ENCODE peak calls at places on chromosomes 16 and 17, in five cellular contexts. M is astrocyte, Y is fibroblast of the aortic adventitia, B is OCI-LY7, D is IMR-90. C is an unnamed sample.

GRCh38 chr17:14198013-14198412 is 38.6 kb downstream of the CDRT15 start:
- DNase-seq in M (no peak), Y (no peak), B (no peak), D (no peak), C (no peak)

GRCh38 chr16:70804729-70805169 is 3.8 kb upstream of the VAC14 start:
- DNase-seq in M (no peak), Y (no peak), B (no peak), D (no peak), C (no peak)

GRCh38 chr16:88798073-88798472 is 5.5 kb upstream of the CDT1 start:
- DNase-seq in M (no peak), Y (no peak), B (no peak), D (no peak), C (no peak)

GRCh38 chr16:57407521-57408353 is 3.2 kb downstream of the CCL17 start:
- DNase-seq in M (no peak), Y (no peak), B (no peak), D (no peak), C (no peak)

GRCh38 chr17:45895304-45895968 is 1.1 kb downstream of the MAPT start:
- DNase-seq in M (no peak), Y (no peak), B (no peak), D (no peak), C (peak)

GRCh38 chr17:15999974-16000827 is 577 bp downstream of the TTC19 start:
- DNase-seq in M (peak), Y (peak), B (peak), D (peak), C (peak)

GRCh38 chr16:3101841-3102470 is 2.9 kb upstream of the ZSCAN10 start:
- DNase-seq in M (no peak), Y (no peak), B (peak), D (no peak), C (no peak)

GRCh38 chr16:85459529-85460251 is 153.4 kb upstream of the GSE1 start:
- DNase-seq in M (no peak), Y (no peak), B (no peak), D (no peak), C (peak)

GRCh38 chr17:57906910-57907309 is 48.3 kb downstream of the CUEDC1 start:
- DNase-seq in M (no peak), Y (no peak), B (no peak), D (no peak), C (no peak)

GRCh38 chr17:57875109-57876022 is 25.5 kb upstream of the MRPS23 start:
- DNase-seq in M (peak), Y (peak), B (no peak), D (peak), C (peak)

GRCh38 chr16:15765880-15766279 is 90.9 kb downstream of the MYH11 start:
- DNase-seq in M (no peak), Y (peak), B (peak), D (peak), C (peak)

GRCh38 chr16:24002619-24003018 is 166.8 kb downstream of the PRKCB start:
- DNase-seq in M (no peak), Y (no peak), B (no peak), D (no peak), C (no peak)

DNA sequence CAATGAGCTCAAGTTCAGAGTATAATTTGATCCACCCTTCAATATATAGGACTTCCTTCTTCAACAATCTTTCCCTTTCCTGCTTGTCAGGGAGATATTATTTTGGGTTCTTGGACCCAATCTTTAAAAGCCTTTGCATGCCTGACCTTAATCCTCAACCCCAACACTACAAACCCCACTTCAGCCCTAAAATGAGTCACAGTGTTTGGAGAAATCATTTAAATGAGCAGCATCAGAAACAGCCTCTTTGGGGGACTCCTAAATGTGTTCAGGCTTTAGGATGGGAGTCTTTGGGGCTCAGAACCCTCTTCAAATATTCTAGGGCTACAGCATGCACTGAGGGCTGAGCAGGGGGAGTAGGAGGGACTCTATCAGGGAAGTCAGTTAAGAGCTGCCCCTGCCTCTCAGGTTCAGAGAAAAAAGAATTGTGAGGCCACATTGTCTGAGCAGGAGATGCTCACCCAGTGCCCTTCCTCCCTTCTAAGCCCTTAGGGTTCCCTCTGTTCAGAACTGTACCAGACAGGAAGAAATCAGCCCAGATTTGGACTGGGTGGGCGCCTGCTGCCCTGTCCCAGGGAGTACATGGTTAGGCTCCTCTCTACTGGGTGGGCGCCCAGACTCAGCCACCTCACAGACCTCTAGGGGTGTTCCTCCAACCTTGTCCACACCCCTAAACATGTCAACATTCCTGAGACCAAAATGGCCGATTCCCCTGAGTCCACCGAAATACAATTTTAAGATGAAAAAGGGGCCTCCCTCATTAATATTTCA is 5.0 kb downstream of the NEUROD2 start:
- DNase-seq in M (no peak), Y (no peak), B (no peak), D (no peak), C (no peak)
- TF ChIP-seq CTCF in M (no peak), Y (no peak), B (no peak), D (no peak), C (no peak)

DNA sequence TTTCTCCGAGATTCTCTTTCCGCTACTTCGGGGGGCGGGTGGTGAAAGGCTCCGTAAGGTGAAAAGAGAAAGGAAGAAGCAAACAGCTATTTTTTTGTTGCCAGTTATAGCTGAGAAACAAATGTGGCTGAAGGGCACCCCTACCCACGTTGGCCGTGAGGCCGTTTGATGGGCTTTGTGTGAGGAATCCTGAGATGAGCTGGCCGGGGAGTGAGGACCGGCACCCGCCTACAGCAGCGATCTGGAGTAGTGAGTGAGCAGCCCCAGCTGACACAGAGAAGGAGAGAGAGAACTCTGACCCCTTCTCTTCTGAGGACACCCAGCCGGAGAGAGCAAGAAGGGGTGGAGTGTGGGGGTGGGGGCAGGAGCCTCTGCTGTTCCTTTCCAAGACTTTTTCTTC is 5.6 kb downstream of the JPH3 start:
- DNase-seq in M (no peak), Y (no peak), B (no peak), D (no peak), C (no peak)
- H3K4me3 ChIP-seq in M (no peak), Y (no peak), B (no peak), D (no peak), C (no peak)

DNA sequence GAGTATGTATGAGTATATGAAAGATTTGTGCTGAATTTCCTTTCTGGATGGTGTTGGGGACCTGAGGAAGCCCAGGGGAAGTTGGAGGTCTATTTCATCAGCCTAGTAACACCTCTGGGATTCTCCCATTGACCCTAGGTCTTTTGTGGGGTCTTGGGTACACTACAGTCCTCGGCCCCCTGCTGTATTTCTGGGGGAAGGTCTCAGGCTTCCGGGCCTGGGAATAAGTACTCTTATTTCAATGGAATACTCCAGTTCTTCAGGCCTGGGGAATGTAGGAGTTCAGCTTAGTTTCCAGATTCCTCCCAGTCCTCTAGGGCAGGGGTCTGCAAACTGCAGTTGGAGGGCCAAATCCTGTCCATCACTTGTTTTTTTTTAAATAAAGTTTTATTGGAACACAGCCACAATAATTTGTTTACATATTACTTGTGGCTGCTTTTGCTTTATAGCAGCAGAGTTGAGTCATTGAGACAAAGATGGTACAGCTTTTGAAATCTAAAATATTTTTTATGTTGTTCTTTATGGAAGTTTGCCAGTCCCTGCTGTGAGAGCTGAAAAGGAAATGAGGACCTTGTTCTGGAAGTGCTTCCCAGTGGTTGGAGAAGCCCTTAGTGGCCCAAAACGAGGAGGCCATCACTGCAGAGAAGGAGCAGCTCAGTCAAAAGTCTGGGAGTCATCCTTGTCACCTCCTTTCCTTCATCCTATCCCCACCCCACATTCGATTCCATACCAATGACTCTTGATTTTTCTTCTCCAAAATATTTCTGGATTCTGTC is 142.5 kb upstream of the HS3ST2 start:
- DNase-seq in M (no peak), Y (peak), B (no peak), D (peak), C (peak)
- TF ChIP-seq CTCF in M (no peak), Y (no peak), B (no peak), D (no peak), C (no peak)

DNA sequence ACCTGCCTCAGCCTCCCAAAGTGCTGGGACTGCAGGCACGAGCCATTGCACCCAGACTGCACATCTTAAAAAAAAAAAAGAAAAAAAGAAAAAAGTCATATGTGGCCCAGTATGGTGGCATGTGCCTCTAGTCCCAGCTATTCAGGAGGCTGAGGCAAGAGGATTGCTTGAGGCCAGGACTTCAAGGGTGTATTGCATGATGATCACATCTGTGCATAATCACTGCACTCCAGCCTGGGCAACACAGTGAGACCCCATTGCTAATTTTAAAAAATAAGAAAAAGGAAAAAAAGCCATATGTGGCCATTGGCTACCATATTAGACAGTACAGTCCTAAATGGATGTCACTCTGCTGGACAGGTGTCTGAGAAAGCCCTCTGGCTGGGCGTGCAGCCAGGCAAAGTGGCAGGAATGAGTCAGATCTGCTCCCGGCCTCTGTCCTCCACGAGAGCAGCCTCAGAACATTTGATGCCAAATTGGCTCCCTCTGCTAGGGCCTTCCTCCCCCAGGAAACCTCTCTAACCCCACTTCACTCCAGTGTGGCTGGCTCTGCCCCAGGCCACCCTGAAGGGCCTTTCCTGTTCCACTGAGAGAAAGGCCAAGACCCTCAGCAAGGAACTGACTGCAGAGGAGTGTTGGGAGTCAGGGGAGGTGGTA is 14.7 kb downstream of the CA7 start:
- DNase-seq in M (peak), Y (peak), B (no peak), D (peak), C (no peak)
- H3K4me3 ChIP-seq in M (no peak), Y (no peak), B (no peak), D (no peak), C (no peak)

DNA sequence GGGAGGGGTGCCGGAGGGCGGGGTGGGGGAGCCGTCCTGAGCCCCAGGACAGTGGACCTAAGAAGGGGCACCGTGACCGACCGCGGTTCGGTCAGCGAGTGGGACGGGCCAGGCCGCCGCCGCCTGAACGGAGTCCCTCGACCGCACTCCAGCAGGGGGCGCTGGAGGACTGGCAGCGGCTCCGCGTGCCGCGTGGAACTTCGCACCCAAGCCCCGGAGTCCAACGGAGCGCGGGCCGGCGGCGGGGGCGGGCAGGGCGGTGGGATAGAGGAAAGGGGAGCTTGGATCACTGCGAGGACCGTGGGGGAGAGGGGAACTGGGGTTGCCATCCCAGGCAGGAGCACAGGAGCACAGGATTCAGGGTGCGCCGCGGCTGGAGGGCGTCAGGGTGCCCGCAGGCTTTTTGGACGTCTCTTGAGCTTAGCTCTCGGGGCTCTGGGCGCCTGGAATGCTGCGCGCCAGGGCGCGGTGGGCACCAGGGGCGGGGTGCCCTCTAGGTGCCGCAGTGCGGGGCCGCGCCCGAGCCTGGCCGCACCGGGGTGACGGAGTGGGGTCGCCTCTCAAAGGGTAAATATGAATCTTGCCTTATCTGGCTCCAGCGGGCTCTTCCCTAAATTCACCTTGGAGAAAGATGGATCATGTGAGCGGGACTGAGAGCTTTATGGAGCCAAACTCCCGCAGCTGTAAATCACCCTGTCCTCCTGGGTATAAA is 379 bp upstream of the OTOP2 start:
- DNase-seq in M (no peak), Y (peak), B (peak), D (peak), C (peak)
- TF ChIP-seq CTCF in M (peak), Y (peak), B (peak), D (peak), C (peak)

DNA sequence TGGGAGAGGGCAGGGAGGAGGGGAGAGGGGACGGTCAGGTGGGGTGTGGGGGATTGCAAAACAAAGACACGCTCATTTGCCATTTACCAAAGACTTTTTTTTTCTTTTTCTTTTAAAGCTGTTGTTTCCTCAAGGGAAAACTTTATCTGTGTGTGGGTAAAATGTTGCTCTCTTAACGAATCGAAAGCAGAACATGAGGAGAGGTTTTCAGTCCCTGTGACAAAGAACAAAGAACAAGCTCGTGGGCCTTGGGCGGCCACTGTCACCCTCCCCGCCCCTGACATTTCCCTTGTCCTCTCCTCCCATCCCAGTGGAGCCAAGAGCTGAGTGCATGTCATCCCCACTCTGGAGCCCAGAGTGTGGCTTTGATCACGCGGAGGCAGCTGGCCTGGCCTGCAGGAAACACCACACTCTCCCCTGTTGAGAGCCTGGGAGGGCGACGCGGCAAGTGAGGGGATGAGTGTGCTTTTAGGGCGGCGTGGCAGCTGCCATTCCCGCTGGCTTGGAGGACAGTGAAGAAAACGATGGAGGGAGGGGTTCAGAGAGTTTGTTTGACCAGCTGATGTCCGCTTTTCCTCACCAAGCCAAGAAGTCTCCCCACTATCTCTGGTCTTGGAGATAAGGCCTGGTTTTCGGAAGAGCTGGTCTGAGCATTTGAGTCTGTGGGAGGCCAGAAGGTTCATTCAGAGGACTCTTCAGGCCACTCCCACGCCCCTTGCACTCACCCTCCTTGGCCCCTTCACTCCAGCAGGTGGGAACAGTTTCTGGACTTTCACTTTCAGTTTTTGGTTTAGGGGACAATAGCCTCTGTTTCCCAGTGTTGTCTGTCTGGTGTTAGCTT is 11.4 kb downstream of the CCR7 start:
- DNase-seq in M (peak), Y (peak), B (peak), D (peak), C (peak)
- H3K4me3 ChIP-seq in M (no peak), Y (no peak), B (no peak), D (no peak), C (no peak)

DNA sequence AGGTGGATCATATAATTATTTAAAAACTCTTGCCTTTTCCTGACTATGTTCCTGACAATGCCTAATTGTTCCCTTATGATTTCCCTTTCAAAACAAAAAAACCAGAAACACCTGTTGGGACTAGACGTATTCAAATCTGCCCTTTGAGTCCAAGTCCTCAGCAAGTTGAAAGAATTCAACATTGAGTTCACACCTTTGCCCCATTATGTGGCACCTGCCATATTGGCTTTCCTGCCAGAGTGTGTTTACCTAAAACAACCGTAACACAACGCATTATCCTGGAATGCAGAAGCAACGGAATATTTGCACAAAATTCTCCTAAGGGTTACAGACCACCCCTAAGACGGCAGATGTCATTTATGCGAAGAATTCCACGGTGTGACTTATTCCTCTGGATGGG is 105.9 kb downstream of the ZFHX3 start:
- DNase-seq in M (no peak), Y (no peak), B (no peak), D (no peak), C (no peak)
- TF ChIP-seq CTCF in M (no peak), Y (no peak), B (no peak), D (no peak), C (no peak)

GRCh38 chr16:5461141-5461540 is 363.5 kb upstream of the EEF2KMT start:
- DNase-seq in M (no peak), Y (no peak), B (no peak), D (no peak), C (no peak)
- H3K4me3 ChIP-seq in M (no peak), Y (no peak), B (no peak), D (no peak), C (no peak)

GRCh38 chr16:1426734-1427451 is 4.0 kb upstream of the PERCC1 start:
- DNase-seq in M (no peak), Y (no peak), B (no peak), D (no peak), C (no peak)
- TF ChIP-seq CTCF in M (no peak), Y (no peak), B (no peak), D (no peak), C (no peak)

DNA sequence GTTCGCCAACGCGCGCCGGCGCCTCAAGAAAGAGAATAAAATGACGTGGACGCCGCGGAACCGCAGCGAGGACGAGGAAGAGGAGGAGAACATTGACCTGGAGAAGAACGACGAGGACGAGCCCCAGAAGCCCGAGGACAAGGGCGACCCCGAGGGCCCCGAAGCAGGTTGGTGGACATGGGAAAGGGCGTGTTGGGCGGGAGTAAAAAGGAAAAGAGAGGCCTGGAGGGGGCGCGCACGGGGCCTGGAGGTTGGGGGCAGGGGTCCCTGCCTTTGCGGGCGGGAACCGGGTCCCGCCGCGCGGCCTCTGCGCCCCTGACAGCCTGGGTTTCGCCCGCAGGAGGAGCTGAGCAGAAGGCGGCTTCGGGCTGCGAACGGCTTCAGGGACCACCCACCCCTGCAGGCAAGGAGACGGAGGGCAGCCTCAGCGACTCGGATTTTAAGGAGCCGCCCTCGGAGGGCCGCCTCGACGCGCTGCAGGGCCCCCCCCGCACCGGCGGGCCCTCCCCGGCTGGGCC is 2.1 kb downstream of the IRX5 start:
- DNase-seq in M (no peak), Y (no peak), B (no peak), D (no peak), C (no peak)
- H3K4me3 ChIP-seq in M (peak), Y (peak), B (no peak), D (no peak), C (no peak)